ENCODE peak calls at places on chromosomes 4 and X, in four cellular contexts. N is cerebellum; K is CD4-positive, alpha-beta T cell; G is neural crest cell. M is an unnamed sample.

GRCh38 chrX:133527415-133527814 is 112.1 kb upstream of the GPC4 start:
- DNase-seq in K (no peak), N (no peak), G (no peak), M (no peak)

GRCh38 chrX:96102997-96103396 is 581.6 kb upstream of the DIAPH2 start:
- DNase-seq in G (no peak), K (no peak), N (no peak), M (no peak)

GRCh38 chr4:48311896-48312295 is 29.4 kb upstream of the SLAIN2 start:
- DNase-seq in K (no peak), G (no peak), N (no peak), M (no peak)

GRCh38 chr4:183297675-183298074 is 22.4 kb downstream of the CLDN22 start:
- DNase-seq in N (no peak), G (no peak), K (no peak), M (no peak)

GRCh38 chrX:123713841-123714240 is 19.0 kb downstream of the THOC2 start:
- DNase-seq in K (no peak), N (no peak), G (no peak), M (no peak)

GRCh38 chrX:131821945-131822622 is 201.0 kb upstream of the STK26 start:
- DNase-seq in N (no peak), G (no peak), K (peak; percentile 65), M (no peak)

GRCh38 chr4:89598602-89599001 is 238.4 kb downstream of the SNCA start:
- DNase-seq in K (no peak), N (no peak), G (no peak), M (no peak)

GRCh38 chrX:150663061-150663460 is 30.1 kb upstream of the MTMR1 start:
- DNase-seq in G (no peak), K (no peak), N (no peak), M (no peak)

GRCh38 chr4:7539659-7540058 is 104.9 kb upstream of the PSAPL1 start:
- DNase-seq in G (peak; percentile 7), K (peak; percentile 8), N (no peak), M (peak; percentile 100)

GRCh38 chr4:86961605-86962295 is 26.9 kb downstream of the AFF1 start:
- DNase-seq in G (no peak), K (no peak), N (no peak), M (peak; percentile 28)

GRCh38 chr4:2968381-2968780 is 5.0 kb downstream of the GRK4 start:
- DNase-seq in N (no peak), G (no peak), K (no peak), M (no peak)

M was measured in BE2C.